ENCODE peak calls at places on chromosomes 7 and 10, in four cellular contexts. One of them, this sample, is unnamed.

GRCh38 chr10:92407305-92408016 is 116.5 kb downstream of the MARCHF5 start:
- DNase-seq in K562: no peak
- DNase-seq in H1: no peak
- DNase-seq in SK-N-SH: no peak
- DNase-seq in this sample: no peak

GRCh38 chr7:137996386-137996851 is 5.5 kb downstream of the CREB3L2 start:
- DNase-seq in H1: no peak
- DNase-seq in K562: peak
- DNase-seq in SK-N-SH: peak
- DNase-seq in this sample: no peak

GRCh38 chr7:16484453-16485158 is 19.1 kb upstream of the SOSTDC1 start:
- DNase-seq in K562: no peak
- DNase-seq in H1: no peak
- DNase-seq in SK-N-SH: no peak
- DNase-seq in this sample: no peak

GRCh38 chr10:21978191-21978862 is 25.2 kb downstream of the DNAJC1 start:
- DNase-seq in SK-N-SH: no peak
- DNase-seq in H1: no peak
- DNase-seq in K562: no peak
- DNase-seq in this sample: no peak

GRCh38 chr10:61973169-61973568 is 71.7 kb downstream of the ARID5B start:
- DNase-seq in K562: no peak
- DNase-seq in H1: no peak
- DNase-seq in SK-N-SH: no peak
- DNase-seq in this sample: no peak

GRCh38 chr7:106814887-106815286 is 50.2 kb upstream of the PIK3CG start:
- DNase-seq in SK-N-SH: no peak
- DNase-seq in H1: no peak
- DNase-seq in K562: no peak
- DNase-seq in this sample: no peak

GRCh38 chr10:69101451-69102095 is 13.7 kb downstream of the SRGN start:
- DNase-seq in SK-N-SH: no peak
- DNase-seq in K562: no peak
- DNase-seq in H1: no peak
- DNase-seq in this sample: no peak

GRCh38 chr7:151378011-151378410 is 31.8 kb downstream of the WDR86 start:
- DNase-seq in K562: no peak
- DNase-seq in H1: no peak
- DNase-seq in SK-N-SH: no peak
- DNase-seq in this sample: no peak

GRCh38 chr10:97904576-97904975 is 54.9 kb downstream of the GOLGA7B start:
- DNase-seq in SK-N-SH: no peak
- DNase-seq in K562: no peak
- DNase-seq in H1: no peak
- DNase-seq in this sample: no peak

GRCh38 chr7:130254555-130254954 is 12.1 kb upstream of the CPA2 start:
- DNase-seq in K562: no peak
- DNase-seq in H1: no peak
- DNase-seq in SK-N-SH: no peak
- DNase-seq in this sample: no peak

GRCh38 chr7:100486753-100487446 is 3.2 kb downstream of the NYAP1 start:
- DNase-seq in H1: no peak
- DNase-seq in K562: peak
- DNase-seq in SK-N-SH: peak
- DNase-seq in this sample: peak

GRCh38 chr7:121575194-121575766 is 179.2 kb upstream of the FAM3C start:
- DNase-seq in K562: no peak
- DNase-seq in SK-N-SH: no peak
- DNase-seq in H1: no peak
- DNase-seq in this sample: no peak

GRCh38 chr7:15972767-15973362 is 286.4 kb upstream of the MEOX2 start:
- DNase-seq in K562: no peak
- DNase-seq in H1: no peak
- DNase-seq in SK-N-SH: no peak
- DNase-seq in this sample: no peak

GRCh38 chr7:138935438-138936079 is 45.6 kb downstream of the KIAA1549 start:
- DNase-seq in K562: peak
- DNase-seq in SK-N-SH: peak
- DNase-seq in H1: peak
- DNase-seq in this sample: no peak

GRCh38 chr10:49298990-49299815 is at the start of gene C10orf71:
- DNase-seq in SK-N-SH: peak
- DNase-seq in H1: no peak
- DNase-seq in K562: peak
- DNase-seq in this sample: no peak

GRCh38 chr10:71688256-71688655 is 31.3 kb downstream of the C10orf105 start:
- DNase-seq in K562: no peak
- DNase-seq in SK-N-SH: no peak
- DNase-seq in H1: no peak
- DNase-seq in this sample: no peak

GRCh38 chr7:78326189-78326588 is 527.6 kb downstream of the PHTF2 start:
- DNase-seq in K562: no peak
- DNase-seq in H1: no peak
- DNase-seq in SK-N-SH: no peak
- DNase-seq in this sample: no peak

GRCh38 chr10:98460837-98461499 is 14.2 kb upstream of the HPS1 start:
- DNase-seq in K562: peak
- DNase-seq in H1: no peak
- DNase-seq in SK-N-SH: peak
- DNase-seq in this sample: no peak

GRCh38 chr10:6669269-6669859 is 89.3 kb upstream of the PRKCQ start:
- DNase-seq in H1: no peak
- DNase-seq in K562: peak
- DNase-seq in SK-N-SH: peak
- DNase-seq in this sample: no peak

GRCh38 chr10:71502851-71503250 is 106.1 kb downstream of the CDH23 start:
- DNase-seq in SK-N-SH: no peak
- DNase-seq in K562: no peak
- DNase-seq in H1: no peak
- DNase-seq in this sample: no peak

GRCh38 chr10:100697070-100697469 is 48.3 kb upstream of the PAX2 start:
- DNase-seq in K562: no peak
- DNase-seq in H1: no peak
- DNase-seq in SK-N-SH: no peak
- DNase-seq in this sample: no peak

GRCh38 chr10:109823196-109823595 is 100.1 kb downstream of the XPNPEP1 start:
- DNase-seq in SK-N-SH: no peak
- DNase-seq in H1: no peak
- DNase-seq in K562: no peak
- DNase-seq in this sample: no peak

GRCh38 chr10:91197044-91197651 is 23.3 kb upstream of the PCGF5 start:
- DNase-seq in K562: no peak
- DNase-seq in SK-N-SH: no peak
- DNase-seq in H1: no peak
- DNase-seq in this sample: no peak

GRCh38 chr10:119367841-119368549 is 160.6 kb downstream of the GRK5 start:
- DNase-seq in K562: no peak
- DNase-seq in H1: no peak
- DNase-seq in SK-N-SH: no peak
- DNase-seq in this sample: no peak

GRCh38 chr7:27546610-27547009 is 116.1 kb downstream of the HIBADH start:
- DNase-seq in H1: no peak
- DNase-seq in SK-N-SH: no peak
- DNase-seq in K562: no peak
- DNase-seq in this sample: no peak

GRCh38 chr7:12715372-12716133 is 28.1 kb downstream of the ARL4A start:
- DNase-seq in K562: peak
- DNase-seq in H1: peak
- DNase-seq in SK-N-SH: no peak
- DNase-seq in this sample: peak

GRCh38 chr7:140029072-140029471 is 33.7 kb downstream of the PARP12 start:
- DNase-seq in K562: no peak
- DNase-seq in SK-N-SH: no peak
- DNase-seq in H1: no peak
- DNase-seq in this sample: no peak

GRCh38 chr7:131034166-131034881 is 293.4 kb upstream of the MKLN1 start:
- DNase-seq in H1: no peak
- DNase-seq in K562: no peak
- DNase-seq in SK-N-SH: no peak
- DNase-seq in this sample: no peak

GRCh38 chr10:82942572-82943091 is 1067.6 kb downstream of the NRG3 start:
- DNase-seq in K562: no peak
- DNase-seq in SK-N-SH: no peak
- DNase-seq in H1: no peak
- DNase-seq in this sample: no peak

GRCh38 chr7:3042861-3043489 is 692 bp downstream of the CARD11 start:
- DNase-seq in H1: peak
- DNase-seq in SK-N-SH: no peak
- DNase-seq in K562: peak
- DNase-seq in this sample: peak

GRCh38 chr7:20114463-20114862 is 102.7 kb downstream of the MACC1 start:
- DNase-seq in H1: no peak
- DNase-seq in SK-N-SH: no peak
- DNase-seq in K562: peak
- DNase-seq in this sample: no peak

DNA sequence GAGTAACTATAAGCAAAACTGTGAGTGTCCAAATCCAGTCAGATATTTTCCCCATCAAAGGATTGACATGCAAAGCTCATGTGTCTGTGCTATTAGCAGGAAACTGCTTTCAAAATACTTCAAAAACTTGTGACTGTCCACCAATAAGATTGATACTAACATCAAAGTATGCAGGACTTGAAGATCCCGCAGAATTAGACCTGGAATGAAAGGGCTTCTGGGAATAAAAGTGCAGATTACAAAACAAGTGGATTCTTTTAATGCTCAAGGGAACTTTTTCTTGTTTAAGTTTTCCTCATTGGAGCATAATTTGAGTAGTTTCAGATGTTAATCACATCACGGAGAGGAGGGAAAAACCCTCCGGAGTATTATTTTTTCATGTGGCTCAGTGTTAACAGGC is 33.8 kb upstream of the MKX start:
- DNase-seq in SK-N-SH: no peak
- DNase-seq in K562: no peak
- DNase-seq in H1: no peak
- DNase-seq in this sample: no peak
- TF ChIP-seq TEAD4 in SK-N-SH: no peak
- TF ChIP-seq TEAD4 in K562: no peak
- TF ChIP-seq TEAD4 in H1: no peak
- TF ChIP-seq TEAD4 in this sample: no peak

GRCh38 chr10:36096571-36096970 is 454.5 kb upstream of the FZD8 start:
- DNase-seq in K562: no peak
- DNase-seq in H1: no peak
- DNase-seq in SK-N-SH: no peak
- DNase-seq in this sample: no peak
- TF ChIP-seq TEAD4 in K562: no peak
- TF ChIP-seq TEAD4 in H1: no peak
- TF ChIP-seq TEAD4 in SK-N-SH: no peak
- TF ChIP-seq TEAD4 in this sample: no peak

GRCh38 chr7:155292680-155293226 is 4.9 kb upstream of the INSIG1 start:
- DNase-seq in K562: no peak
- DNase-seq in SK-N-SH: no peak
- DNase-seq in H1: no peak
- DNase-seq in this sample: no peak
- TF ChIP-seq TEAD4 in K562: no peak
- TF ChIP-seq TEAD4 in SK-N-SH: no peak
- TF ChIP-seq TEAD4 in H1: no peak
- TF ChIP-seq TEAD4 in this sample: no peak

GRCh38 chr7:155450558-155450827 is 7.4 kb upstream of the EN2 start:
- DNase-seq in SK-N-SH: no peak
- DNase-seq in K562: no peak
- DNase-seq in H1: no peak
- DNase-seq in this sample: no peak
- TF ChIP-seq TEAD4 in SK-N-SH: no peak
- TF ChIP-seq TEAD4 in K562: no peak
- TF ChIP-seq TEAD4 in H1: no peak
- TF ChIP-seq TEAD4 in this sample: no peak

DNA sequence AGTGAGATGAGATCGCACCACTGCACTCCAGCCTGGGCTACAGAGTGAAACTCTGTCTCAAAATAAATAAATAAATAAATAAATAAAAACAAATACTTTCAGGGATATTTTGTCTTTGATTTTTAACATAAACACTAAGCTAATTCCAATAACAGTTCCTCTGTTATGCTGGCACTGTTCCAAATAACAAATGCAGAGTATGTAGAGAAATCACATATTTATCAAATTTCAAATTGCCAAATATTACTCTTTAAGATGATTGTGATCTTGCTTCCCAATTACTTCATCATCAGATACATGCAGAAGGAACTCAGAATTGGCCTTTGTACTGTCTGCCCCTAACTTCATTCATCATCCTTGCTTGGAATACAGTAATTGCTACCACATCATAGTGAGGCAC is 19.7 kb downstream of the FAM24A start:
- DNase-seq in K562: no peak
- DNase-seq in SK-N-SH: no peak
- DNase-seq in H1: no peak
- DNase-seq in this sample: no peak
- TF ChIP-seq TEAD4 in K562: no peak
- TF ChIP-seq TEAD4 in SK-N-SH: no peak
- TF ChIP-seq TEAD4 in H1: no peak
- TF ChIP-seq TEAD4 in this sample: no peak

GRCh38 chr7:112757337-112757736 is 32.9 kb downstream of the TMEM168 start:
- DNase-seq in SK-N-SH: no peak
- DNase-seq in K562: no peak
- DNase-seq in H1: no peak
- DNase-seq in this sample: no peak

GRCh38 chr7:112748381-112748780 is 41.8 kb downstream of the TMEM168 start:
- DNase-seq in H1: no peak
- DNase-seq in K562: no peak
- DNase-seq in SK-N-SH: no peak
- DNase-seq in this sample: no peak

GRCh38 chr7:112753298-112753697 is 36.9 kb downstream of the TMEM168 start:
- DNase-seq in H1: no peak
- DNase-seq in SK-N-SH: no peak
- DNase-seq in K562: no peak
- DNase-seq in this sample: no peak

GRCh38 chr7:112749775-112750174 is 40.4 kb downstream of the TMEM168 start:
- DNase-seq in K562: peak
- DNase-seq in SK-N-SH: no peak
- DNase-seq in H1: no peak
- DNase-seq in this sample: no peak

GRCh38 chr7:112752576-112752975 is 37.6 kb downstream of the TMEM168 start:
- DNase-seq in SK-N-SH: no peak
- DNase-seq in H1: no peak
- DNase-seq in K562: no peak
- DNase-seq in this sample: no peak
- TF ChIP-seq TEAD4 in SK-N-SH: no peak
- TF ChIP-seq TEAD4 in H1: no peak
- TF ChIP-seq TEAD4 in K562: no peak
- TF ChIP-seq TEAD4 in this sample: no peak

GRCh38 chr7:92678291-92678920 is 88.2 kb upstream of the FAM133B start:
- DNase-seq in K562: no peak
- DNase-seq in SK-N-SH: no peak
- DNase-seq in H1: no peak
- DNase-seq in this sample: no peak
- TF ChIP-seq TEAD4 in K562: no peak
- TF ChIP-seq TEAD4 in SK-N-SH: no peak
- TF ChIP-seq TEAD4 in H1: no peak
- TF ChIP-seq TEAD4 in this sample: no peak

GRCh38 chr10:120966657-120967045 is 115.5 kb downstream of the WDR11 start:
- DNase-seq in SK-N-SH: no peak
- DNase-seq in K562: no peak
- DNase-seq in H1: no peak
- DNase-seq in this sample: no peak
- TF ChIP-seq TEAD4 in SK-N-SH: no peak
- TF ChIP-seq TEAD4 in K562: no peak
- TF ChIP-seq TEAD4 in H1: no peak
- TF ChIP-seq TEAD4 in this sample: no peak